ENCODE peak calls at places on chromosomes 3 and 15, in seven cellular contexts. One of them, this sample, is unnamed.
A peak's percentile ranks its signal among the peaks of the same experiment; 100 is the strongest.

GRCh38 chr15:63079938-63080626 is 37.5 kb downstream of the TPM1 start:
- DNase-seq in ovary: no peak
- DNase-seq in colonic mucosa: no peak
- DNase-seq in stomach: no peak
- DNase-seq in D341Med: no peak
- DNase-seq in heart right ventricle: no peak
- DNase-seq in KG1: no peak
- DNase-seq in this sample: no peak

GRCh38 chr3:9316881-9317341 is 45.9 kb upstream of the THUMPD3 start:
- DNase-seq in stomach: no peak
- DNase-seq in heart right ventricle: peak; percentile 17
- DNase-seq in KG1: no peak
- DNase-seq in D341Med: no peak
- DNase-seq in ovary: peak; percentile 23
- DNase-seq in colonic mucosa: peak; percentile 24
- DNase-seq in this sample: peak; percentile 62

GRCh38 chr15:46956456-46956855 is 760.8 kb upstream of the SEMA6D start:
- DNase-seq in heart right ventricle: peak; percentile 72
- DNase-seq in KG1: no peak
- DNase-seq in stomach: no peak
- DNase-seq in ovary: no peak
- DNase-seq in D341Med: no peak
- DNase-seq in colonic mucosa: no peak
- DNase-seq in this sample: peak; percentile 24

GRCh38 chr3:169268942-169269460 is 394.5 kb downstream of the MECOM start:
- DNase-seq in ovary: no peak
- DNase-seq in KG1: no peak
- DNase-seq in D341Med: no peak
- DNase-seq in colonic mucosa: no peak
- DNase-seq in heart right ventricle: no peak
- DNase-seq in stomach: no peak
- DNase-seq in this sample: no peak

GRCh38 chr3:152539191-152539764 is 270.5 kb downstream of the MBNL1 start:
- DNase-seq in heart right ventricle: no peak
- DNase-seq in ovary: no peak
- DNase-seq in colonic mucosa: no peak
- DNase-seq in KG1: no peak
- DNase-seq in D341Med: no peak
- DNase-seq in stomach: no peak
- DNase-seq in this sample: no peak

GRCh38 chr3:46923559-46924350 is 46.2 kb downstream of the PTH1R start:
- DNase-seq in D341Med: peak; percentile 85
- DNase-seq in heart right ventricle: no peak
- DNase-seq in ovary: no peak
- DNase-seq in colonic mucosa: peak; percentile 49
- DNase-seq in stomach: peak; percentile 57
- DNase-seq in KG1: no peak
- DNase-seq in this sample: peak; percentile 22

GRCh38 chr15:29086001-29086400 is 183.6 kb downstream of the NSMCE3 start:
- DNase-seq in ovary: no peak
- DNase-seq in D341Med: no peak
- DNase-seq in heart right ventricle: no peak
- DNase-seq in colonic mucosa: no peak
- DNase-seq in stomach: no peak
- DNase-seq in KG1: no peak
- DNase-seq in this sample: no peak

GRCh38 chr15:25176991-25177954 is 222.5 kb downstream of the SNRPN start:
- DNase-seq in colonic mucosa: peak; percentile 9
- DNase-seq in D341Med: peak; percentile 15
- DNase-seq in stomach: peak; percentile 17
- DNase-seq in heart right ventricle: peak; percentile 2
- DNase-seq in KG1: no peak
- DNase-seq in ovary: peak; percentile 6
- DNase-seq in this sample: no peak

GRCh38 chr3:123546133-123546755 is 38.6 kb downstream of the HACD2 start:
- DNase-seq in D341Med: no peak
- DNase-seq in stomach: no peak
- DNase-seq in colonic mucosa: no peak
- DNase-seq in heart right ventricle: no peak
- DNase-seq in ovary: no peak
- DNase-seq in KG1: no peak
- DNase-seq in this sample: peak; percentile 65

GRCh38 chr3:49534581-49535495 is 19.4 kb upstream of the BSN start:
- DNase-seq in colonic mucosa: no peak
- DNase-seq in stomach: peak; percentile 43
- DNase-seq in KG1: no peak
- DNase-seq in ovary: peak; percentile 32
- DNase-seq in heart right ventricle: no peak
- DNase-seq in D341Med: no peak
- DNase-seq in this sample: peak; percentile 39

GRCh38 chr3:31918179-31919165 is 62.6 kb downstream of the OSBPL10 start:
- DNase-seq in D341Med: no peak
- DNase-seq in stomach: no peak
- DNase-seq in colonic mucosa: no peak
- DNase-seq in heart right ventricle: no peak
- DNase-seq in ovary: no peak
- DNase-seq in KG1: no peak
- DNase-seq in this sample: no peak

GRCh38 chr3:53254810-53255359 is 937 bp downstream of the TKT start:
- DNase-seq in stomach: peak; percentile 81
- DNase-seq in heart right ventricle: peak; percentile 66
- DNase-seq in D341Med: peak; percentile 81
- DNase-seq in ovary: peak; percentile 68
- DNase-seq in colonic mucosa: peak; percentile 87
- DNase-seq in KG1: peak; percentile 39
- DNase-seq in this sample: peak; percentile 36

GRCh38 chr3:76438971-76439370 is 600.9 kb upstream of the ROBO2 start:
- DNase-seq in heart right ventricle: no peak
- DNase-seq in KG1: no peak
- DNase-seq in D341Med: no peak
- DNase-seq in stomach: no peak
- DNase-seq in colonic mucosa: no peak
- DNase-seq in ovary: no peak
- DNase-seq in this sample: no peak

GRCh38 chr3:134427400-134428111 is 53.3 kb upstream of the AMOTL2 start:
- DNase-seq in ovary: no peak
- DNase-seq in KG1: no peak
- DNase-seq in colonic mucosa: no peak
- DNase-seq in heart right ventricle: no peak
- DNase-seq in D341Med: no peak
- DNase-seq in stomach: no peak
- DNase-seq in this sample: no peak

GRCh38 chr15:63288778-63289378 is 11.5 kb downstream of the APH1B start:
- DNase-seq in ovary: no peak
- DNase-seq in colonic mucosa: no peak
- DNase-seq in heart right ventricle: no peak
- DNase-seq in KG1: peak; percentile 27
- DNase-seq in stomach: no peak
- DNase-seq in D341Med: peak; percentile 55
- DNase-seq in this sample: peak; percentile 79

GRCh38 chr3:15778332-15778858 is 19.4 kb downstream of the ANKRD28 start:
- DNase-seq in ovary: no peak
- DNase-seq in D341Med: peak; percentile 53
- DNase-seq in stomach: no peak
- DNase-seq in colonic mucosa: no peak
- DNase-seq in KG1: no peak
- DNase-seq in heart right ventricle: no peak
- DNase-seq in this sample: no peak

GRCh38 chr15:100336061-100336460 is 5.7 kb downstream of the ADAMTS17 start:
- DNase-seq in ovary: no peak
- DNase-seq in stomach: no peak
- DNase-seq in D341Med: no peak
- DNase-seq in colonic mucosa: no peak
- DNase-seq in heart right ventricle: no peak
- DNase-seq in KG1: no peak
- DNase-seq in this sample: no peak

GRCh38 chr3:161914703-161915102 is 418.1 kb downstream of the OTOL1 start:
- DNase-seq in heart right ventricle: peak; percentile 15
- DNase-seq in colonic mucosa: peak; percentile 19
- DNase-seq in KG1: no peak
- DNase-seq in D341Med: peak; percentile 55
- DNase-seq in stomach: no peak
- DNase-seq in ovary: no peak
- DNase-seq in this sample: peak; percentile 86

GRCh38 chr3:124656531-124656930 is 73.7 kb upstream of the UMPS start:
- DNase-seq in stomach: no peak
- DNase-seq in D341Med: no peak
- DNase-seq in heart right ventricle: no peak
- DNase-seq in colonic mucosa: no peak
- DNase-seq in KG1: no peak
- DNase-seq in ovary: no peak
- DNase-seq in this sample: no peak

GRCh38 chr3:4595709-4596108 is 102.6 kb downstream of the ITPR1 start:
- DNase-seq in KG1: no peak
- DNase-seq in D341Med: no peak
- DNase-seq in stomach: no peak
- DNase-seq in colonic mucosa: no peak
- DNase-seq in ovary: no peak
- DNase-seq in heart right ventricle: no peak
- DNase-seq in this sample: no peak